ENCODE peak calls at places on chromosomes 11 and 22, in seven cellular contexts. Z is IMR-90, G is colonic mucosa, P is OCI-LY7, Y is breast epithelium, R is psoas muscle, W is tibial artery. V is an unnamed sample.

GRCh38 chr22:31829505-31829904 is 75.7 kb downstream of the DEPDC5 start:
- DNase-seq in R (no peak), P (no peak), G (no peak), Z (peak; percentile 97), W (no peak), Y (no peak), V (no peak)

GRCh38 chr11:67316882-67317364 is 13.6 kb downstream of the SSH3 start:
- DNase-seq in Z (peak; percentile 52), G (no peak), R (no peak), P (no peak), Y (no peak), W (no peak), V (no peak)

GRCh38 chr22:27994481-27995331 is 75.7 kb upstream of the PITPNB start:
- DNase-seq in Y (no peak), G (no peak), R (peak; percentile 50), Z (no peak), P (no peak), W (peak; percentile 17), V (no peak)

GRCh38 chr11:8360086-8360828 is 96.6 kb upstream of the LMO1 start:
- DNase-seq in P (no peak), Y (no peak), G (no peak), Z (no peak), W (no peak), R (no peak), V (no peak)

GRCh38 chr11:28353991-28354390 is 245.8 kb downstream of the METTL15 start:
- DNase-seq in R (no peak), P (no peak), Y (no peak), G (no peak), W (no peak), Z (no peak), V (no peak)

GRCh38 chr22:43158778-43159483 is 7.6 kb downstream of the TSPO start:
- DNase-seq in Y (no peak), G (no peak), W (no peak), Z (no peak), R (peak; percentile 52), P (no peak), V (no peak)

GRCh38 chr11:116909245-116909644 is 71.8 kb upstream of the APOA1 start:
- DNase-seq in W (no peak), P (no peak), Z (no peak), G (no peak), R (no peak), Y (no peak), V (no peak)

GRCh38 chr22:31917227-31917921 is 27.0 kb upstream of the YWHAH start:
- DNase-seq in Z (no peak), Y (no peak), W (peak; percentile 46), R (peak; percentile 39), G (peak; percentile 25), P (peak; percentile 58), V (peak; percentile 34)

GRCh38 chr22:44172370-44173108 is 8.2 kb upstream of the PARVG start:
- DNase-seq in P (no peak), Y (peak; percentile 58), G (peak; percentile 29), R (peak; percentile 79), Z (no peak), W (peak; percentile 76), V (peak; percentile 76)

GRCh38 chr11:79437274-79437980 is 3.4 kb downstream of the TENM4 start:
- DNase-seq in R (peak; percentile 76), P (no peak), W (peak; percentile 47), G (peak; percentile 57), Y (no peak), Z (peak; percentile 57), V (peak; percentile 45)

GRCh38 chr11:110079726-110080125 is 13.5 kb upstream of the ZC3H12C start:
- DNase-seq in W (no peak), G (no peak), Z (no peak), Y (no peak), P (no peak), R (no peak), V (no peak)

GRCh38 chr22:43216738-43217137 is 29.8 kb upstream of the TTLL12 start:
- DNase-seq in W (no peak), G (no peak), Z (no peak), P (peak; percentile 25), Y (no peak), R (no peak), V (no peak)

GRCh38 chr11:40280161-40281054 is 1179.0 kb downstream of the LRRC4C start:
- DNase-seq in Z (no peak), Y (peak; percentile 46), R (peak; percentile 73), P (no peak), W (peak; percentile 44), G (no peak), V (no peak)

GRCh38 chr22:45903355-45904149 is 73.4 kb downstream of the WNT7B start:
- DNase-seq in Y (peak; percentile 66), G (no peak), W (no peak), Z (peak; percentile 69), P (no peak), R (no peak), V (no peak)

GRCh38 chr11:44199298-44199697 is 103.8 kb downstream of the EXT2 start:
- DNase-seq in P (no peak), G (no peak), Z (no peak), W (no peak), R (no peak), Y (no peak), V (no peak)

GRCh38 chr22:38417252-38418060 is 37.5 kb downstream of the KCNJ4 start:
- DNase-seq in Y (no peak), W (no peak), R (peak; percentile 29), Z (no peak), P (no peak), G (no peak), V (no peak)

GRCh38 chr11:68896171-68896959 is 7.3 kb downstream of the MRPL21 start:
- DNase-seq in R (no peak), P (no peak), Z (no peak), G (no peak), W (no peak), Y (no peak), V (no peak)

GRCh38 chr22:22666307-22667091 is 22.1 kb downstream of the GGTLC2 start:
- DNase-seq in W (no peak), P (peak; percentile 75), Z (peak; percentile 46), R (no peak), Y (no peak), G (peak; percentile 27), V (peak; percentile 46)

GRCh38 chr11:126720539-126721235 is 279.9 kb downstream of the KIRREL3 start:
- DNase-seq in Z (no peak), P (no peak), G (no peak), Y (no peak), R (no peak), W (no peak), V (no peak)

DNA sequence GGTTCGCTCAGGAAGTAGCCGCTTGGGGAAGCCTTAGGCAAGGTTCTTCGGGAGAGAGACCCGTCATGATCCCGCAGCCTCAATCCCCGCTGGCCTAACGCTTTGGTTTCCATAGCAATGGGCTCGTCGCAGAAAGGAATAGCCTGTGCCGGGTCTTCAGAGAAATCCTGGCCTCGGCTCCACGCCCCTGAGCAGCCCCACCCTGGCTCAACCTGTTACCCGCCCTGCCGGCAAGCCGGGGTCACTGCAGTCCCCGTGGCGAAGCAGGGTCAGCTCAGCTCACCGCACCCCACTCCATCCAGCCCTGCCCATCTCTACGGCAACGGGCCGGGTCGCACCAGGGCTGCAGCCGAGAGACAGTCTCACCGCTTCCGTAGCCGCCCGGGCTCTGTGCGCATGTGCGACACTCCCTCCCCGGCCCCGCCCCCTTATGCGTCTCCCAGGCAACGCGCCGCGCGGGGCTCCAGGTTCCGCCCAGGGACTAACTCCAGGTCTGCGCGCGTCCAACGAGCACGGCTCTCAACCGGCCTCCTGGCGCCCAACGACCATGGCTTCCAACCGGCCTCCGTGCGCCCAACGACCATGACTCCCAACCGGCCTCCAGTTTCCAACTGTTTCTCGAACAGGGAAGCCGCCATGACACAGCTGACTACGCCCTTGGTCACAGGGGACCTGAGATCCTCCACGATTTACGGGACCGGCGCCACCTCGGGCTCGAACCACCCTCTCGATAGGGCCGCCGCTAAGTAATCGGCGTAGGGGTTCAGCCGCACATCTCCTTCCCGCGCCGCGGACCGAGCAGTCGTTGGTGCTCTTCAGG is at the start of gene DUSP18:
- DNase-seq in G (peak; percentile 97), R (peak; percentile 96), W (peak; percentile 90), Y (peak; percentile 89), Z (peak; percentile 79), P (peak; percentile 87), V (peak; percentile 95)
- TF ChIP-seq CTCF in G (peak; percentile 42), R (peak; percentile 34), W (peak; percentile 38), Y (no peak), Z (peak; percentile 29), P (no peak), V (no peak)

GRCh38 chr22:23695141-23695540 is 4.3 kb downstream of the RGL4 start:
- DNase-seq in W (no peak), Z (no peak), G (no peak), R (no peak), P (no peak), Y (no peak), V (no peak)

GRCh38 chr22:23696326-23696851 is 5.6 kb downstream of the RGL4 start:
- DNase-seq in Y (no peak), G (no peak), P (peak; percentile 82), W (no peak), R (peak; percentile 71), Z (peak; percentile 56), V (no peak)

GRCh38 chr22:23693979-23694680 is 3.3 kb downstream of the RGL4 start:
- DNase-seq in Y (no peak), W (no peak), P (no peak), R (no peak), Z (no peak), G (no peak), V (no peak)

GRCh38 chr22:23697031-23697970 is 6.5 kb downstream of the RGL4 start:
- DNase-seq in R (no peak), G (no peak), Z (no peak), Y (no peak), W (no peak), P (no peak), V (no peak)

GRCh38 chr22:23695748-23696325 is 5.0 kb downstream of the RGL4 start:
- DNase-seq in R (no peak), P (no peak), G (no peak), Y (no peak), W (no peak), Z (no peak), V (no peak)
- H3K27ac ChIP-seq in R (no peak overlapping the region), P (peak overlapping the region; percentile 62), G (peak overlapping the region; percentile 24), Y (peak overlapping the region; percentile 19), W (no peak overlapping the region), Z (no peak overlapping the region), V (peak overlapping the region; percentile 72)

GRCh38 chr11:10058356-10058755 is 235.7 kb downstream of the SBF2 start:
- DNase-seq in Z (peak; percentile 64), Y (no peak), R (no peak), G (no peak), W (no peak), P (no peak), V (no peak)
- H3K9me3 ChIP-seq in Z (peaks cover 5% of the 10 kb centered on the region), Y (no peaks in the 10 kb centered on the region), R (peaks cover 17% of the 10 kb centered on the region), G (no peaks in the 10 kb centered on the region), W (peaks cover 6% of the 10 kb centered on the region), P (no peaks in the 10 kb centered on the region), V (peaks cover 4% of the 10 kb centered on the region)

DNA sequence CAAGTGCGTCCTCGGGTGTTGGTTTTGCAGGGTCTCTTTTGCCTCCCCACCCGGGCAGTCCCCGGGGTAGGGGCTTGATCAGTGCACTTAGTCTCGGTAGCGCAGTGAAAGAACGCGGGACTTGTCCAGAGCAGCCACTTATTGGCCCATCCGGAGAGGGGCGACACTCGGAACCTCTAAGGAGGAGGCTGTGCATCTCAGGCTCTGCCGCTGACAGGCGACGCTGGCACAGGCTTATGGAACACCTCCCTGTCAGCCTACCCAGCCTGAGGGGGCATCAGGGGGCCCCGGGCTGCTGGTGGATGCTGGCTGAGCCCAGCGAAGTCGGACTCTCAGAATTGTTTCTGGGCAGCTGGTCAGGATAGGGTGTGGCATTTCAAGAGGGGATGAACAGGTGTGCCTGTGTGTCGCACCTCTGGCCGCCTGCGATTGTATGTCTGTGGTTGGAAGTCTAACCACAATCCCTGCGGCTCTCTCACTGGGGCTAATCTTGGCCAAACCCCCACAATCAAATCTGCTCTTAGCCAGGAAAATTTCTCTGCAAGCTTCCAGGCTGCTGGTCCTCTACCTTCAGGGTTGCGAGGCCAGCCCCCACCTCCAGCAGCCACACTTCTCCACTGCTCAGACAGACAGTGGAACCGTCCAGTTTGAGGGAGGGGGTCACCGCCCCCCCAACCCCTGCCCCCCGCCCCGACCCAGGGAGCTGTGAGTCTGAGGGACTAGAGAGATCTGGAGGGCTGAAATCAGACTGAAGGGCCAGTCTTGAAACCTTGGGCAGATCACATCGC is 814 bp downstream of the ATG16L2 start:
- DNase-seq in R (no peak), P (peak; percentile 86), W (peak; percentile 53), G (peak; percentile 62), Z (peak; percentile 54), Y (no peak), V (no peak)
- TF ChIP-seq CTCF in R (no peak), P (peak; percentile 60), W (no peak), G (no peak), Z (peak; percentile 7), Y (no peak), V (no peak)

V was measured in lung.